ENCODE peak calls at places on chromosomes 5 and 9, in nine cellular contexts. C, B, A, M, Q, E, K, X and I are unnamed samples.
A peak's percentile ranks its signal among the peaks of the same experiment; 100 is the strongest.

GRCh38 chr5:139565411-139566305 is 4.5 kb downstream of the UBE2D2 start:
- DNase-seq in A (no peak), M (no peak), Q (no peak), X (peak; percentile 55), C (peak; percentile 56), B (no peak), K (peak; percentile 22), E (no peak), I (no peak)

GRCh38 chr5:56211298-56211865 is 21.7 kb downstream of the ANKRD55 start:
- DNase-seq in A (peak; percentile 93), X (peak; percentile 96), B (no peak), M (no peak), E (no peak), C (no peak), Q (no peak), K (no peak), I (peak; percentile 56)

GRCh38 chr9:126395439-126396212 is 69.0 kb downstream of the MVB12B start:
- DNase-seq in E (no peak), C (no peak), A (peak; percentile 73), Q (no peak), K (no peak), M (no peak), X (peak; percentile 51), B (no peak), I (no peak)

GRCh38 chr9:80931163-80931562 is 758.2 kb downstream of the TLE1 start:
- DNase-seq in C (no peak), K (no peak), X (no peak), E (no peak), A (no peak), Q (no peak), B (no peak), M (no peak), I (no peak)

GRCh38 chr5:80871541-80871961 is 88.6 kb upstream of the RASGRF2 start:
- DNase-seq in C (no peak), K (peak; percentile 57), Q (no peak), E (no peak), M (no peak), B (no peak), A (peak; percentile 86), X (peak; percentile 46), I (no peak)

GRCh38 chr5:97094579-97095317 is 47.7 kb downstream of the LIX1 start:
- DNase-seq in K (peak; percentile 63), X (no peak), E (no peak), C (no peak), A (no peak), Q (no peak), B (no peak), M (no peak), I (no peak)

GRCh38 chr5:159212667-159213462 is 3.5 kb upstream of the RNF145 start:
- DNase-seq in C (no peak), E (no peak), M (no peak), X (no peak), Q (no peak), K (no peak), A (no peak), B (no peak), I (no peak)

GRCh38 chr5:146565764-146566163 is 49.8 kb upstream of the GPR151 start:
- DNase-seq in A (peak; percentile 79), M (peak; percentile 68), Q (peak; percentile 80), X (peak; percentile 61), C (peak; percentile 28), B (peak; percentile 33), K (peak; percentile 32), E (peak; percentile 73), I (peak; percentile 63)

GRCh38 chr5:20368581-20368980 is 380.6 kb upstream of the CDH18 start:
- DNase-seq in Q (no peak), X (no peak), C (no peak), A (no peak), K (no peak), M (no peak), B (peak; percentile 77), E (no peak), I (no peak)

GRCh38 chr9:104863180-104863883 is 64.6 kb downstream of the ABCA1 start:
- DNase-seq in B (peak; percentile 68), M (peak; percentile 55), K (peak; percentile 11), Q (peak; percentile 90), A (peak; percentile 92), E (peak; percentile 28), C (peak; percentile 30), X (peak; percentile 87), I (peak; percentile 48)

GRCh38 chr5:54463696-54464095 is 8.2 kb downstream of the HSPB3 start:
- DNase-seq in A (no peak), K (no peak), M (no peak), C (no peak), Q (no peak), X (peak; percentile 14), B (no peak), E (no peak), I (no peak)

GRCh38 chr9:104906441-104907277 is 21.3 kb downstream of the ABCA1 start:
- DNase-seq in X (peak; percentile 85), A (peak; percentile 86), K (no peak), E (no peak), M (no peak), C (no peak), Q (no peak), B (no peak), I (peak; percentile 31)

GRCh38 chr5:89337-90286 is 2.4 kb upstream of the PLEKHG4B start:
- DNase-seq in A (no peak), X (no peak), M (no peak), Q (no peak), B (no peak), C (no peak), K (no peak), E (no peak), I (no peak)

GRCh38 chr5:140348104-140348503 is 1.7 kb upstream of the HBEGF start:
- DNase-seq in C (no peak), A (no peak), E (no peak), Q (no peak), K (no peak), B (no peak), M (no peak), X (no peak), I (no peak)

GRCh38 chr9:137305060-137305787 is 3.2 kb upstream of the NRARP start:
- DNase-seq in K (peak; percentile 58), A (no peak), Q (peak; percentile 92), C (peak; percentile 64), X (peak; percentile 35), B (no peak), E (peak; percentile 70), M (peak; percentile 84), I (peak; percentile 90)

GRCh38 chr9:33263131-33263935 is 1.2 kb downstream of the BAG1 start:
- DNase-seq in A (peak; percentile 52), Q (no peak), X (peak; percentile 27), B (no peak), K (no peak), C (no peak), E (no peak), M (no peak), I (no peak)

GRCh38 chr9:133203506-133204075 is 5.5 kb downstream of the OBP2B start:
- DNase-seq in M (no peak), Q (no peak), E (no peak), K (no peak), B (no peak), X (no peak), C (no peak), A (no peak), I (no peak)

GRCh38 chr9:91905958-91906585 is 44.0 kb downstream of the ROR2 start:
- DNase-seq in K (peak; percentile 54), X (no peak), M (no peak), A (no peak), B (no peak), Q (no peak), E (no peak), C (peak; percentile 30), I (no peak)

GRCh38 chr5:14415516-14416074 is 166.0 kb upstream of the OTULINL start:
- DNase-seq in K (peak; percentile 30), E (no peak), A (no peak), Q (no peak), B (no peak), C (no peak), M (no peak), X (no peak), I (no peak)

GRCh38 chr5:147689436-147689835 is 93.1 kb downstream of the JAKMIP2 start:
- DNase-seq in B (no peak), A (no peak), C (no peak), X (no peak), Q (peak; percentile 29), E (no peak), M (no peak), K (no peak), I (no peak)